ENCODE peak calls at places on chromosomes 4 and X, in four cellular contexts. One of them, this sample, is unnamed.
A peak's percentile ranks its signal among the peaks of the same experiment; 100 is the strongest.

GRCh38 chrX:13651150-13651549 is 1.8 kb upstream of the TCEANC start:
- DNase-seq in progenitor cell of endocrine pancreas: no peak
- DNase-seq in GM13976: no peak
- DNase-seq in astrocyte of the spinal cord: no peak
- DNase-seq in this sample: no peak

GRCh38 chrX:53086464-53086863 is 4.3 kb downstream of the TSPYL2 start:
- DNase-seq in GM13976: no peak
- DNase-seq in astrocyte of the spinal cord: no peak
- DNase-seq in progenitor cell of endocrine pancreas: no peak
- DNase-seq in this sample: no peak

GRCh38 chr4:108203377-108203776 is 34.6 kb upstream of the LEF1 start:
- DNase-seq in progenitor cell of endocrine pancreas: no peak
- DNase-seq in GM13976: no peak
- DNase-seq in astrocyte of the spinal cord: no peak
- DNase-seq in this sample: no peak

GRCh38 chrX:10579018-10579752 is 41.2 kb downstream of the MID1 start:
- DNase-seq in progenitor cell of endocrine pancreas: no peak
- DNase-seq in astrocyte of the spinal cord: peak; percentile 85
- DNase-seq in GM13976: no peak
- DNase-seq in this sample: no peak

GRCh38 chr4:122854444-122854843 is 27.8 kb downstream of the FGF2 start:
- DNase-seq in progenitor cell of endocrine pancreas: no peak
- DNase-seq in GM13976: no peak
- DNase-seq in astrocyte of the spinal cord: peak; percentile 23
- DNase-seq in this sample: no peak

GRCh38 chr4:8005033-8005808 is 65.6 kb upstream of the AFAP1 start:
- DNase-seq in progenitor cell of endocrine pancreas: no peak
- DNase-seq in GM13976: no peak
- DNase-seq in astrocyte of the spinal cord: no peak
- DNase-seq in this sample: no peak

GRCh38 chr4:153513596-153513995 is 47.4 kb downstream of the TMEM131L start:
- DNase-seq in GM13976: no peak
- DNase-seq in progenitor cell of endocrine pancreas: no peak
- DNase-seq in astrocyte of the spinal cord: peak; percentile 79
- DNase-seq in this sample: no peak

GRCh38 chr4:101211146-101211553 is 136.2 kb downstream of the PPP3CA start:
- DNase-seq in GM13976: no peak
- DNase-seq in progenitor cell of endocrine pancreas: no peak
- DNase-seq in astrocyte of the spinal cord: peak; percentile 67
- DNase-seq in this sample: no peak

GRCh38 chr4:38500433-38500832 is 163.6 kb upstream of the KLF3 start:
- DNase-seq in astrocyte of the spinal cord: no peak
- DNase-seq in GM13976: no peak
- DNase-seq in progenitor cell of endocrine pancreas: no peak
- DNase-seq in this sample: no peak

GRCh38 chr4:99586322-99586721 is 11.7 kb downstream of the MTTP start:
- DNase-seq in GM13976: no peak
- DNase-seq in progenitor cell of endocrine pancreas: no peak
- DNase-seq in astrocyte of the spinal cord: no peak
- DNase-seq in this sample: no peak

GRCh38 chr4:40621592-40622512 is 7.8 kb downstream of the RBM47 start:
- DNase-seq in GM13976: peak; percentile 45
- DNase-seq in astrocyte of the spinal cord: peak; percentile 98
- DNase-seq in progenitor cell of endocrine pancreas: no peak
- DNase-seq in this sample: no peak

GRCh38 chr4:8870647-8871416 is 807 bp downstream of the HMX1 start:
- DNase-seq in astrocyte of the spinal cord: no peak
- DNase-seq in progenitor cell of endocrine pancreas: no peak
- DNase-seq in GM13976: no peak
- DNase-seq in this sample: no peak

GRCh38 chr4:83112239-83112638 is 2.3 kb downstream of the PLAC8 start:
- DNase-seq in astrocyte of the spinal cord: no peak
- DNase-seq in GM13976: peak; percentile 36
- DNase-seq in progenitor cell of endocrine pancreas: no peak
- DNase-seq in this sample: no peak

GRCh38 chrX:129931411-129932136 is 25.6 kb downstream of the UTP14A start:
- DNase-seq in progenitor cell of endocrine pancreas: peak; percentile 79
- DNase-seq in astrocyte of the spinal cord: peak; percentile 94
- DNase-seq in GM13976: peak; percentile 84
- DNase-seq in this sample: peak; percentile 89

GRCh38 chr4:108532187-108532586 is 88.2 kb upstream of the RPL34 start:
- DNase-seq in progenitor cell of endocrine pancreas: no peak
- DNase-seq in astrocyte of the spinal cord: no peak
- DNase-seq in GM13976: no peak
- DNase-seq in this sample: no peak

GRCh38 chr4:73653695-73654106 is 33.5 kb upstream of the RASSF6 start:
- DNase-seq in progenitor cell of endocrine pancreas: no peak
- DNase-seq in GM13976: peak; percentile 34
- DNase-seq in astrocyte of the spinal cord: peak; percentile 74
- DNase-seq in this sample: no peak

GRCh38 chrX:103157511-103158316 is 57.2 kb upstream of the BEX4 start:
- DNase-seq in GM13976: peak; percentile 43
- DNase-seq in progenitor cell of endocrine pancreas: no peak
- DNase-seq in astrocyte of the spinal cord: peak; percentile 40
- DNase-seq in this sample: no peak

GRCh38 chrX:35890699-35891098 is 28.8 kb upstream of the CFAP47 start:
- DNase-seq in astrocyte of the spinal cord: peak; percentile 28
- DNase-seq in GM13976: peak; percentile 16
- DNase-seq in progenitor cell of endocrine pancreas: no peak
- DNase-seq in this sample: no peak

GRCh38 chr4:3009422-3009821 is 46.1 kb downstream of the GRK4 start:
- DNase-seq in GM13976: peak; percentile 70
- DNase-seq in progenitor cell of endocrine pancreas: peak; percentile 23
- DNase-seq in astrocyte of the spinal cord: peak; percentile 6
- DNase-seq in this sample: no peak
- TF ChIP-seq CTCF in GM13976: peak; percentile 28
- TF ChIP-seq CTCF in progenitor cell of endocrine pancreas: peak; percentile 49
- TF ChIP-seq CTCF in astrocyte of the spinal cord: peak; percentile 16
- TF ChIP-seq CTCF in this sample: peak; percentile 48

GRCh38 chr4:6608758-6609414 is 31.6 kb upstream of the MRFAP1 start:
- DNase-seq in astrocyte of the spinal cord: no peak
- DNase-seq in GM13976: no peak
- DNase-seq in progenitor cell of endocrine pancreas: no peak
- DNase-seq in this sample: no peak

GRCh38 chr4:6613676-6614651 is 26.5 kb upstream of the MRFAP1 start:
- DNase-seq in GM13976: no peak
- DNase-seq in progenitor cell of endocrine pancreas: no peak
- DNase-seq in astrocyte of the spinal cord: no peak
- DNase-seq in this sample: no peak

GRCh38 chr4:6609415-6610079 is 30.9 kb upstream of the MRFAP1 start:
- DNase-seq in progenitor cell of endocrine pancreas: no peak
- DNase-seq in GM13976: no peak
- DNase-seq in astrocyte of the spinal cord: no peak
- DNase-seq in this sample: no peak

GRCh38 chr4:6612961-6613675 is 27.4 kb upstream of the MRFAP1 start:
- DNase-seq in astrocyte of the spinal cord: no peak
- DNase-seq in GM13976: no peak
- DNase-seq in progenitor cell of endocrine pancreas: no peak
- DNase-seq in this sample: no peak

DNA sequence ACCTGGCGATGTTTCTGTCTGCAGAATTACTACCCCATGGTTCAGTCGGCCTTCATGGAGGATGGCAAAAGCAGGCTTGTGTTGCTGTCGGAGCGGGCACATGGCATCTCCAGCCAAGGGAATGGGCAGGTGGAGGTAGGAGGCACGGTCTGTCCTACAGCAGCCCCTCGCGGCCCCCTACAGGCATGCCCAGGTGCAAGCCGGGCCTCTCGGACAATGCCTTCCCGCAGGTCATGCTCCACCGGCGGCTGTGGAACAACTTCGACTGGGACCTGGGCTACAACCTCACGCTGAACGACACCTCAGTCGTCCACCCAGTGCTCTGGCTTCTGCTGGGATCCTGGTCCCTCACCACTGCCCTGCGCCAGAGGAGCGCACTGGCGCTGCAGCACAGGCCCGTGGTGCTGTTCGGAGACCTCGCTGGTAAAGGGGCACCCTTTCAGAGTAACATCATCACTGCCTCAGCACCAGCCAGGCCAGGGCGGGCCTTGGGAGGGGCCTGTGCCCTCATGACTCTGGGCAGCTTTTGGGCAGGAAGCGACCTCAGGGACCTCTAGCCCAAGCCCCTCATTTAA is 29.5 kb upstream of the MRFAP1 start:
- DNase-seq in progenitor cell of endocrine pancreas: no peak
- DNase-seq in GM13976: no peak
- DNase-seq in astrocyte of the spinal cord: no peak
- DNase-seq in this sample: no peak
- TF ChIP-seq CTCF in progenitor cell of endocrine pancreas: no peak
- TF ChIP-seq CTCF in GM13976: no peak
- TF ChIP-seq CTCF in astrocyte of the spinal cord: no peak
- TF ChIP-seq CTCF in this sample: no peak

GRCh38 chrX:38805294-38806053 is 4.2 kb downstream of the MID1IP1 start:
- DNase-seq in GM13976: peak; percentile 42
- DNase-seq in astrocyte of the spinal cord: peak; percentile 81
- DNase-seq in progenitor cell of endocrine pancreas: peak; percentile 11
- DNase-seq in this sample: peak; percentile 69

GRCh38 chrX:38804481-38805293 is 3.4 kb downstream of the MID1IP1 start:
- DNase-seq in astrocyte of the spinal cord: no peak
- DNase-seq in progenitor cell of endocrine pancreas: peak; percentile 18
- DNase-seq in GM13976: peak; percentile 27
- DNase-seq in this sample: peak; percentile 71

GRCh38 chrX:38807873-38808272 is 6.6 kb downstream of the MID1IP1 start:
- DNase-seq in astrocyte of the spinal cord: no peak
- DNase-seq in progenitor cell of endocrine pancreas: no peak
- DNase-seq in GM13976: no peak
- DNase-seq in this sample: no peak

GRCh38 chrX:38806875-38807601 is 5.8 kb downstream of the MID1IP1 start:
- DNase-seq in progenitor cell of endocrine pancreas: no peak
- DNase-seq in astrocyte of the spinal cord: no peak
- DNase-seq in GM13976: no peak
- DNase-seq in this sample: no peak

GRCh38 chrX:38806054-38806389 is 4.8 kb downstream of the MID1IP1 start:
- DNase-seq in astrocyte of the spinal cord: no peak
- DNase-seq in progenitor cell of endocrine pancreas: no peak
- DNase-seq in GM13976: no peak
- DNase-seq in this sample: no peak
- TF ChIP-seq CTCF in astrocyte of the spinal cord: no peak
- TF ChIP-seq CTCF in progenitor cell of endocrine pancreas: no peak
- TF ChIP-seq CTCF in GM13976: no peak
- TF ChIP-seq CTCF in this sample: no peak

DNA sequence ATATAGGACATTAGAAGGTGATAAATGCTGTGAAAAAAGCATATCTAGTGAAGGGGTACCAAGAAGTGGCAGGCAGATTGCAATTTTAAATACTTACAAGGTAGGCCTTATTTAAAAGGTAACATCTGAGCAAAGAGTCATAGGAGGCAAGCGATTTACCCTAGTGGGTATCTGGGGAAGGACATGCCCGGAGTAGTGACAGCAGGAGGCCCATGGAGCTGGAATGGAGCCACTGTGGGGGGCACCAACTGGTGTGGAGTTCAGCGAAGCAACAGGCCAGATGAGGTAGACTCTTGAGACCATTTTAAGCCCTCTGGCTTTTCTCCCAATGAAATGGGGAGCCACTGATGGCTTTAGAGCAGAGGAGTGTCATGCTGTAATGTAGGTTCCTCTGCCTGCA is 37.3 kb downstream of the SEC24D start:
- DNase-seq in progenitor cell of endocrine pancreas: no peak
- DNase-seq in astrocyte of the spinal cord: no peak
- DNase-seq in GM13976: no peak
- DNase-seq in this sample: no peak
- TF ChIP-seq CTCF in progenitor cell of endocrine pancreas: peak; percentile 4
- TF ChIP-seq CTCF in astrocyte of the spinal cord: peak; percentile 17
- TF ChIP-seq CTCF in GM13976: no peak
- TF ChIP-seq CTCF in this sample: peak; percentile 52

DNA sequence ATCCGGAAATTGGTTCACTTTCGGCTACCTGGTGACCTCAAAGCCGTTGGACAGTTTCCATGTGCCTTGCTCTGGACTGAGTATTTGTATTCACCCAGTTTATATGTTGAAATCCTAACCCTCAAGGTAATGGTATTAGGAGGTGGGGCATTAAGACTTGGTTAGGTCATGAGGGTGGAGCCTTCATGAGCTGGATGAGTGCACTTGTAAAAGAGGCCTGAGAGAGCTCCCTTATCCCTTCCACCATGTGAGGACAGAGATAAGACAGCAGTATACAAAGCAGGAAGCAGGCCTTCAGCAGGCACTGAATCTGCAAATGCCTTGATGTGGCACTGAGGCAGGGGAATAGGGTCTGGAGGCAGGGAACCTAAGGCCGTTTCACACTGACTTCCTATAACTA is 5.3 kb upstream of the OPHN1 start:
- DNase-seq in progenitor cell of endocrine pancreas: no peak
- DNase-seq in GM13976: no peak
- DNase-seq in astrocyte of the spinal cord: no peak
- DNase-seq in this sample: no peak
- TF ChIP-seq CTCF in progenitor cell of endocrine pancreas: no peak
- TF ChIP-seq CTCF in GM13976: no peak
- TF ChIP-seq CTCF in astrocyte of the spinal cord: no peak
- TF ChIP-seq CTCF in this sample: no peak